ENCODE peak calls at places on chromosomes 2 and 18, in six cellular contexts. One of them, this sample, is unnamed. For H3K27me3 and H3K9me3, the result is how much of the 10 kb centered on the place peaks cover.

GRCh38 chr2:55985406-55985805 is 61.8 kb upstream of the EFEMP1 start:
- DNase-seq in thyroid gland: no peak
- DNase-seq in right lobe of liver: no peak
- DNase-seq in HCT116: no peak
- DNase-seq in fibroblast of lung: no peak
- DNase-seq in astrocyte: no peak
- DNase-seq in this sample: no peak

GRCh38 chr2:152861349-152861942 is 143.0 kb downstream of the ARL6IP6 start:
- DNase-seq in thyroid gland: no peak
- DNase-seq in astrocyte: no peak
- DNase-seq in right lobe of liver: peak
- DNase-seq in fibroblast of lung: peak
- DNase-seq in HCT116: peak
- DNase-seq in this sample: no peak

GRCh38 chr2:96856776-96857673 is 791 bp downstream of the ANKRD39 start:
- DNase-seq in fibroblast of lung: peak
- DNase-seq in HCT116: no peak
- DNase-seq in right lobe of liver: no peak
- DNase-seq in astrocyte: no peak
- DNase-seq in thyroid gland: no peak
- DNase-seq in this sample: no peak

GRCh38 chr2:3114406-3115185 is 263.0 kb downstream of the EIPR1 start:
- DNase-seq in fibroblast of lung: no peak
- DNase-seq in HCT116: no peak
- DNase-seq in right lobe of liver: no peak
- DNase-seq in astrocyte: no peak
- DNase-seq in thyroid gland: no peak
- DNase-seq in this sample: no peak

GRCh38 chr2:73939419-73939818 is 12.7 kb downstream of the DGUOK start:
- DNase-seq in fibroblast of lung: peak
- DNase-seq in thyroid gland: peak
- DNase-seq in right lobe of liver: no peak
- DNase-seq in HCT116: no peak
- DNase-seq in astrocyte: peak
- DNase-seq in this sample: no peak

GRCh38 chr2:63977904-63978303 is 41.3 kb downstream of the VPS54 start:
- DNase-seq in astrocyte: no peak
- DNase-seq in thyroid gland: no peak
- DNase-seq in right lobe of liver: no peak
- DNase-seq in HCT116: no peak
- DNase-seq in fibroblast of lung: no peak
- DNase-seq in this sample: no peak

GRCh38 chr2:173109253-173110188 is 33.9 kb downstream of the MAP3K20 start:
- DNase-seq in astrocyte: peak
- DNase-seq in fibroblast of lung: peak
- DNase-seq in HCT116: no peak
- DNase-seq in right lobe of liver: no peak
- DNase-seq in thyroid gland: no peak
- DNase-seq in this sample: no peak

GRCh38 chr2:177710889-177711288 is 318.3 kb downstream of the AGPS start:
- DNase-seq in HCT116: no peak
- DNase-seq in right lobe of liver: no peak
- DNase-seq in thyroid gland: no peak
- DNase-seq in astrocyte: no peak
- DNase-seq in fibroblast of lung: no peak
- DNase-seq in this sample: no peak

GRCh38 chr18:21740724-21741510 is at the start of gene MIB1:
- DNase-seq in astrocyte: no peak
- DNase-seq in fibroblast of lung: peak
- DNase-seq in thyroid gland: peak
- DNase-seq in HCT116: peak
- DNase-seq in right lobe of liver: peak
- DNase-seq in this sample: peak

GRCh38 chr18:64639536-64639935 is 490.6 kb upstream of the LINC00305 start:
- DNase-seq in HCT116: no peak
- DNase-seq in thyroid gland: no peak
- DNase-seq in astrocyte: peak
- DNase-seq in right lobe of liver: no peak
- DNase-seq in fibroblast of lung: no peak
- DNase-seq in this sample: no peak

GRCh38 chr2:227862227-227862740 is 9.1 kb upstream of the DAW1 start:
- DNase-seq in fibroblast of lung: peak
- DNase-seq in thyroid gland: no peak
- DNase-seq in astrocyte: no peak
- DNase-seq in HCT116: peak
- DNase-seq in right lobe of liver: no peak
- DNase-seq in this sample: no peak

GRCh38 chr18:60870261-60870966 is 462.8 kb upstream of the CDH20 start:
- DNase-seq in astrocyte: no peak
- DNase-seq in HCT116: no peak
- DNase-seq in thyroid gland: no peak
- DNase-seq in right lobe of liver: no peak
- DNase-seq in fibroblast of lung: no peak
- DNase-seq in this sample: no peak

GRCh38 chr2:130749078-130749477 is 6.3 kb upstream of the AMER3 start:
- DNase-seq in thyroid gland: no peak
- DNase-seq in astrocyte: no peak
- DNase-seq in HCT116: no peak
- DNase-seq in right lobe of liver: no peak
- DNase-seq in fibroblast of lung: no peak
- DNase-seq in this sample: no peak

GRCh38 chr2:157032019-157032418 is 225.5 kb upstream of the GALNT5 start:
- DNase-seq in fibroblast of lung: peak
- DNase-seq in right lobe of liver: no peak
- DNase-seq in HCT116: peak
- DNase-seq in astrocyte: peak
- DNase-seq in thyroid gland: no peak
- DNase-seq in this sample: no peak

GRCh38 chr2:174662459-174662858 is 64.9 kb upstream of the WIPF1 start:
- DNase-seq in astrocyte: peak
- DNase-seq in thyroid gland: no peak
- DNase-seq in fibroblast of lung: peak
- DNase-seq in right lobe of liver: no peak
- DNase-seq in HCT116: no peak
- DNase-seq in this sample: no peak

GRCh38 chr2:143477724-143478443 is 348.7 kb downstream of the ARHGAP15 start:
- DNase-seq in fibroblast of lung: no peak
- DNase-seq in right lobe of liver: no peak
- DNase-seq in astrocyte: no peak
- DNase-seq in HCT116: no peak
- DNase-seq in thyroid gland: no peak
- DNase-seq in this sample: no peak

GRCh38 chr18:63314062-63314790 is 5.3 kb downstream of the BCL2 start:
- DNase-seq in HCT116: no peak
- DNase-seq in astrocyte: no peak
- DNase-seq in thyroid gland: no peak
- DNase-seq in right lobe of liver: no peak
- DNase-seq in fibroblast of lung: no peak
- DNase-seq in this sample: no peak

GRCh38 chr18:24138281-24138883 is 480 bp upstream of the CABYR start:
- DNase-seq in thyroid gland: no peak
- DNase-seq in fibroblast of lung: no peak
- DNase-seq in right lobe of liver: no peak
- DNase-seq in astrocyte: no peak
- DNase-seq in HCT116: no peak
- DNase-seq in this sample: no peak

GRCh38 chr2:5685225-5685624 is 7.0 kb upstream of the SOX11 start:
- DNase-seq in HCT116: no peak
- DNase-seq in right lobe of liver: no peak
- DNase-seq in astrocyte: no peak
- DNase-seq in thyroid gland: no peak
- DNase-seq in fibroblast of lung: no peak
- DNase-seq in this sample: no peak

GRCh38 chr2:237254369-237254861 is 159.5 kb downstream of the COL6A3 start:
- DNase-seq in thyroid gland: no peak
- DNase-seq in astrocyte: peak
- DNase-seq in fibroblast of lung: peak
- DNase-seq in HCT116: no peak
- DNase-seq in right lobe of liver: no peak
- DNase-seq in this sample: no peak

GRCh38 chr2:226758886-226759660 is 40.5 kb downstream of the IRS1 start:
- DNase-seq in astrocyte: peak
- DNase-seq in thyroid gland: peak
- DNase-seq in HCT116: peak
- DNase-seq in fibroblast of lung: peak
- DNase-seq in right lobe of liver: no peak
- DNase-seq in this sample: no peak

GRCh38 chr18:58525517-58525916 is 103.4 kb downstream of the ALPK2 start:
- DNase-seq in fibroblast of lung: peak
- DNase-seq in right lobe of liver: no peak
- DNase-seq in HCT116: no peak
- DNase-seq in astrocyte: peak
- DNase-seq in thyroid gland: no peak
- DNase-seq in this sample: no peak

GRCh38 chr2:132668986-132669853 is 785 bp downstream of the LYPD1 start:
- DNase-seq in thyroid gland: peak
- DNase-seq in right lobe of liver: peak
- DNase-seq in astrocyte: no peak
- DNase-seq in HCT116: no peak
- DNase-seq in fibroblast of lung: peak
- DNase-seq in this sample: no peak

GRCh38 chr18:80004600-80005342 is 16.4 kb upstream of the TXNL4A start:
- DNase-seq in HCT116: no peak
- DNase-seq in thyroid gland: no peak
- DNase-seq in fibroblast of lung: no peak
- DNase-seq in right lobe of liver: no peak
- DNase-seq in astrocyte: no peak
- DNase-seq in this sample: no peak

GRCh38 chr2:153478289-153479261 is at the start of gene RPRM:
- DNase-seq in thyroid gland: peak
- DNase-seq in HCT116: peak
- DNase-seq in astrocyte: peak
- DNase-seq in right lobe of liver: peak
- DNase-seq in fibroblast of lung: peak
- DNase-seq in this sample: peak

GRCh38 chr18:47254341-47254939 is 3.0 kb upstream of the SKOR2 start:
- DNase-seq in fibroblast of lung: peak
- DNase-seq in HCT116: no peak
- DNase-seq in astrocyte: peak
- DNase-seq in right lobe of liver: no peak
- DNase-seq in thyroid gland: peak
- DNase-seq in this sample: no peak

GRCh38 chr2:15048000-15048399 is 415.5 kb downstream of the LRATD1 start:
- DNase-seq in astrocyte: no peak
- DNase-seq in fibroblast of lung: no peak
- DNase-seq in right lobe of liver: no peak
- DNase-seq in thyroid gland: no peak
- DNase-seq in HCT116: no peak
- DNase-seq in this sample: no peak

GRCh38 chr2:217732995-217733394 is 269.8 kb downstream of the TNS1 start:
- DNase-seq in HCT116: no peak
- DNase-seq in astrocyte: peak
- DNase-seq in right lobe of liver: no peak
- DNase-seq in thyroid gland: no peak
- DNase-seq in fibroblast of lung: no peak
- DNase-seq in this sample: no peak

DNA sequence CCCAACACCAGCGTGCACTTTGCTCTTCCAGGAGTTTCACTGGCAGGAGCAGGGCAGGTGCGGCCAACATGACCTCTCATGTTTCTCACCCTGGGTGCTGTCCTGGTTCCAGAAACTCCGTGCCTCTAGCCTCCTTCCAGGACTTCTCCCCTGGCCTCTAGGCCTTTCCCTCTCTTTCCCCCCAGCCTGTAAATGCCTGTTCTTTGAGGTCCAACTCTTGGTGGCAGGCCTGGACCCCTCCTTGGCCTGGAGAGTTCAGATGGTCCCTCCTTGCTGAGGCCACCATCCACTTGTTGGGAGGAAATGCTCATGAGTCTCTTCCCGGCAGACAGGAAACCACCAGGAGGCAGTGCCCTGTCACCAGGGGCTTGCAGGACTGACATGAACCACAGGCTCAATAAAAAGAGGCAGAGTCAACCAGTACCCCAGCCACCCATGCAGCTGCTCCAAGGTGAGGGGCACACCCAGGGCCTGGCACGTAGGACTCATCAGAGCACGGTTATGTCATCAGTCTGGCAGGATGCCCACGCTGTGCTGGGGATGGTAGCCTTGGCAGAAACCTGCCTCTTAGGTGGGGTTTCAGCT is 1.5 kb downstream of the MALL start:
- DNase-seq in thyroid gland: peak
- DNase-seq in HCT116: peak
- DNase-seq in right lobe of liver: no peak
- DNase-seq in astrocyte: no peak
- DNase-seq in fibroblast of lung: peak
- DNase-seq in this sample: no peak
- TF ChIP-seq CTCF in thyroid gland: no peak
- TF ChIP-seq CTCF in HCT116: no peak
- TF ChIP-seq CTCF in right lobe of liver: no peak
- TF ChIP-seq CTCF in astrocyte: peak
- TF ChIP-seq CTCF in fibroblast of lung: no peak
- TF ChIP-seq CTCF in this sample: no peak

GRCh38 chr2:235661952-235662351 is 168.1 kb downstream of the AGAP1 start:
- DNase-seq in astrocyte: no peak
- DNase-seq in right lobe of liver: no peak
- DNase-seq in fibroblast of lung: no peak
- DNase-seq in thyroid gland: no peak
- DNase-seq in HCT116: no peak
- DNase-seq in this sample: no peak
- H3K27me3 ChIP-seq in astrocyte: half or more
- H3K27me3 ChIP-seq in right lobe of liver: under half
- H3K27me3 ChIP-seq in fibroblast of lung: under half
- H3K27me3 ChIP-seq in thyroid gland: under half
- H3K27me3 ChIP-seq in HCT116: under half
- H3K27me3 ChIP-seq in this sample: under half

DNA sequence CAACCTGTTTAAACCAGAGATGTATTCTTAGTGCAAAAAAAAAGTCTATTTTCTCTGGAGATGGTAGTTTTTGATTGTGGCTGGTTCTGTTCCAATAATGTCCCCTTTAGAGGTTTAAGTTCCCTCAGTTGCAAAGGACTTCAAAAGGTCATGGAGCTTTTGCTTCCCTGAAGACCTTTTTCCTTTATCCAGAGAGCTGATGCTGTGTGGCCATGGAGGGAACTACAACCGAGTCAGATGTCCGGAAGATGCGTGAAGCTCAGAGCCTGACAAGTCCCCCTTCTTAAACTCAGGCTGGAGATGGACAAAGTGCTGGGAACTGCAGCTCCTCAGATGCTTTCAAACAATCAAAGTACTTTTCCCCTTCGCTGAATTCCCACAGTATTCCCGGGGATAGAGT is 176.1 kb downstream of the TMEM18 start:
- DNase-seq in HCT116: peak
- DNase-seq in thyroid gland: no peak
- DNase-seq in fibroblast of lung: no peak
- DNase-seq in astrocyte: no peak
- DNase-seq in right lobe of liver: no peak
- DNase-seq in this sample: no peak
- H3K9me3 ChIP-seq in HCT116: under half
- H3K9me3 ChIP-seq in thyroid gland: under half
- H3K9me3 ChIP-seq in fibroblast of lung: under half
- H3K9me3 ChIP-seq in astrocyte: under half
- H3K9me3 ChIP-seq in right lobe of liver: under half
- H3K9me3 ChIP-seq in this sample: under half

DNA sequence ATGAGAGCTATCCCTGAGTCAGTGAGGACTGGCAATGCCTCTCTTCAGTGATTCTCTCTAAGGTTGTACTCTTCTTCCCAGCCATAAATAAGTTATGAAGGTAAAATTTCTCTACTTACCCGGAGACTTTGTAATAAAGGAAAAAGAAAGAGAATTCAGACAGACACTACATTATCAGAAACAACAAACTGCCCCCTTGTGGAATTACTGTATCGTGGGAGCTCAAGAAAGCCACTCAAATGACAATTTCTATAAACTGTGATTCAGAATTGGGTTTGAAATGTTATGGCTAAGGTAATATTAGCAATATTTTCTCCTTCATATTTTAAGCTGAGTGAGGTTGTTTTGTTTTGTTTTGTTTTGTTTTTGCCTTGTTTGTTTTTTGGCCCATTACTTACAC is 155.8 kb upstream of the TANK start:
- DNase-seq in right lobe of liver: no peak
- DNase-seq in astrocyte: no peak
- DNase-seq in thyroid gland: no peak
- DNase-seq in HCT116: peak
- DNase-seq in fibroblast of lung: peak
- DNase-seq in this sample: no peak
- TF ChIP-seq CTCF in right lobe of liver: no peak
- TF ChIP-seq CTCF in astrocyte: peak
- TF ChIP-seq CTCF in thyroid gland: peak
- TF ChIP-seq CTCF in HCT116: peak
- TF ChIP-seq CTCF in fibroblast of lung: peak
- TF ChIP-seq CTCF in this sample: no peak

This sample was measured in CD4-positive, alpha-beta T cell.